ENCODE peak calls at places on chromosomes 13 and 19, in seven cellular contexts. One of them, this sample, is unnamed.

GRCh38 chr13:46983881-46984280 is 87.0 kb upstream of the HTR2A start:
- DNase-seq in heart right ventricle: no peak
- DNase-seq in psoas muscle: no peak
- DNase-seq in WTC11: no peak
- DNase-seq in neural crest cell: no peak
- DNase-seq in pancreas: no peak
- DNase-seq in body of pancreas: no peak
- DNase-seq in this sample: no peak

GRCh38 chr19:54473983-54474382 is 887 bp upstream of the CDC42EP5 start:
- DNase-seq in heart right ventricle: no peak
- DNase-seq in psoas muscle: no peak
- DNase-seq in WTC11: no peak
- DNase-seq in neural crest cell: no peak
- DNase-seq in pancreas: no peak
- DNase-seq in body of pancreas: no peak
- DNase-seq in this sample: peak

GRCh38 chr13:22081430-22081829 is 410.6 kb downstream of the FGF9 start:
- DNase-seq in heart right ventricle: no peak
- DNase-seq in psoas muscle: no peak
- DNase-seq in WTC11: no peak
- DNase-seq in neural crest cell: no peak
- DNase-seq in pancreas: no peak
- DNase-seq in body of pancreas: no peak
- DNase-seq in this sample: no peak

GRCh38 chr13:34070006-34070405 is 252.1 kb downstream of the RFC3 start:
- DNase-seq in heart right ventricle: no peak
- DNase-seq in psoas muscle: no peak
- DNase-seq in WTC11: no peak
- DNase-seq in neural crest cell: no peak
- DNase-seq in pancreas: no peak
- DNase-seq in body of pancreas: no peak
- DNase-seq in this sample: no peak

GRCh38 chr19:37966211-37967072 is 59.4 kb downstream of the SIPA1L3 start:
- DNase-seq in heart right ventricle: no peak
- DNase-seq in psoas muscle: no peak
- DNase-seq in WTC11: no peak
- DNase-seq in neural crest cell: no peak
- DNase-seq in pancreas: peak
- DNase-seq in body of pancreas: no peak
- DNase-seq in this sample: peak

GRCh38 chr13:26967119-26968038 is 204.2 kb downstream of the USP12 start:
- DNase-seq in heart right ventricle: peak
- DNase-seq in psoas muscle: no peak
- DNase-seq in WTC11: no peak
- DNase-seq in neural crest cell: no peak
- DNase-seq in pancreas: no peak
- DNase-seq in body of pancreas: peak
- DNase-seq in this sample: no peak

GRCh38 chr19:53012006-53012405 is 1.7 kb upstream of the ERVV-1 start:
- DNase-seq in heart right ventricle: no peak
- DNase-seq in psoas muscle: no peak
- DNase-seq in WTC11: no peak
- DNase-seq in neural crest cell: no peak
- DNase-seq in pancreas: no peak
- DNase-seq in body of pancreas: no peak
- DNase-seq in this sample: no peak

GRCh38 chr19:37654525-37654832 is 786 bp downstream of the ZFP30 start:
- DNase-seq in heart right ventricle: no peak
- DNase-seq in psoas muscle: no peak
- DNase-seq in WTC11: no peak
- DNase-seq in neural crest cell: no peak
- DNase-seq in pancreas: no peak
- DNase-seq in body of pancreas: no peak
- DNase-seq in this sample: no peak

GRCh38 chr19:54481326-54481930 is 8.3 kb upstream of the CDC42EP5 start:
- DNase-seq in heart right ventricle: peak
- DNase-seq in psoas muscle: no peak
- DNase-seq in WTC11: peak
- DNase-seq in neural crest cell: peak
- DNase-seq in pancreas: no peak
- DNase-seq in body of pancreas: no peak
- DNase-seq in this sample: peak

GRCh38 chr13:19818223-19818842 is 35.6 kb upstream of the PSPC1 start:
- DNase-seq in heart right ventricle: no peak
- DNase-seq in psoas muscle: peak
- DNase-seq in WTC11: peak
- DNase-seq in neural crest cell: peak
- DNase-seq in pancreas: peak
- DNase-seq in body of pancreas: peak
- DNase-seq in this sample: peak

GRCh38 chr19:50362030-50362412 is 3.4 kb downstream of the NAPSA start:
- DNase-seq in heart right ventricle: no peak
- DNase-seq in psoas muscle: no peak
- DNase-seq in WTC11: no peak
- DNase-seq in neural crest cell: no peak
- DNase-seq in pancreas: no peak
- DNase-seq in body of pancreas: no peak
- DNase-seq in this sample: peak

GRCh38 chr19:49120325-49120683 is 960 bp downstream of the PPFIA3 start:
- DNase-seq in heart right ventricle: no peak
- DNase-seq in psoas muscle: no peak
- DNase-seq in WTC11: no peak
- DNase-seq in neural crest cell: no peak
- DNase-seq in pancreas: no peak
- DNase-seq in body of pancreas: no peak
- DNase-seq in this sample: no peak

GRCh38 chr13:29362849-29363604 is 232.5 kb downstream of the SLC7A1 start:
- DNase-seq in heart right ventricle: peak
- DNase-seq in psoas muscle: no peak
- DNase-seq in WTC11: peak
- DNase-seq in neural crest cell: peak
- DNase-seq in pancreas: no peak
- DNase-seq in body of pancreas: peak
- DNase-seq in this sample: no peak

GRCh38 chr19:8610041-8610927 is at the start of gene ADAMTS10:
- DNase-seq in heart right ventricle: no peak
- DNase-seq in psoas muscle: peak
- DNase-seq in WTC11: peak
- DNase-seq in neural crest cell: peak
- DNase-seq in pancreas: no peak
- DNase-seq in body of pancreas: no peak
- DNase-seq in this sample: no peak

GRCh38 chr19:54231077-54231931 is 8.5 kb upstream of the LILRB3 start:
- DNase-seq in heart right ventricle: peak
- DNase-seq in psoas muscle: peak
- DNase-seq in WTC11: peak
- DNase-seq in neural crest cell: peak
- DNase-seq in pancreas: peak
- DNase-seq in body of pancreas: peak
- DNase-seq in this sample: peak

GRCh38 chr13:26483546-26483945 is 73.9 kb upstream of the WASF3 start:
- DNase-seq in heart right ventricle: no peak
- DNase-seq in psoas muscle: no peak
- DNase-seq in WTC11: no peak
- DNase-seq in neural crest cell: no peak
- DNase-seq in pancreas: no peak
- DNase-seq in body of pancreas: no peak
- DNase-seq in this sample: no peak

GRCh38 chr19:38078302-38078930 is 145.6 kb downstream of the DPF1 start:
- DNase-seq in heart right ventricle: no peak
- DNase-seq in psoas muscle: no peak
- DNase-seq in WTC11: no peak
- DNase-seq in neural crest cell: no peak
- DNase-seq in pancreas: no peak
- DNase-seq in body of pancreas: no peak
- DNase-seq in this sample: no peak

GRCh38 chr19:18940791-18941627 is at the start of gene HOMER3:
- DNase-seq in heart right ventricle: peak
- DNase-seq in psoas muscle: peak
- DNase-seq in WTC11: peak
- DNase-seq in neural crest cell: peak
- DNase-seq in pancreas: peak
- DNase-seq in body of pancreas: peak
- DNase-seq in this sample: no peak

GRCh38 chr19:18529782-18530181 is 7.9 kb upstream of the ELL start:
- DNase-seq in heart right ventricle: no peak
- DNase-seq in psoas muscle: no peak
- DNase-seq in WTC11: no peak
- DNase-seq in neural crest cell: no peak
- DNase-seq in pancreas: no peak
- DNase-seq in body of pancreas: no peak
- DNase-seq in this sample: no peak

GRCh38 chr13:36418022-36418805 is 14.1 kb upstream of the CCNA1 start:
- DNase-seq in heart right ventricle: no peak
- DNase-seq in psoas muscle: no peak
- DNase-seq in WTC11: no peak
- DNase-seq in neural crest cell: no peak
- DNase-seq in pancreas: no peak
- DNase-seq in body of pancreas: peak
- DNase-seq in this sample: no peak

GRCh38 chr13:51895906-51896888 is 34.4 kb downstream of the CCDC70 start:
- DNase-seq in heart right ventricle: peak
- DNase-seq in psoas muscle: no peak
- DNase-seq in WTC11: peak
- DNase-seq in neural crest cell: peak
- DNase-seq in pancreas: peak
- DNase-seq in body of pancreas: peak
- DNase-seq in this sample: no peak

GRCh38 chr13:50892162-50892944 is 17.2 kb upstream of the RNASEH2B start:
- DNase-seq in heart right ventricle: no peak
- DNase-seq in psoas muscle: no peak
- DNase-seq in WTC11: no peak
- DNase-seq in neural crest cell: no peak
- DNase-seq in pancreas: no peak
- DNase-seq in body of pancreas: no peak
- DNase-seq in this sample: no peak

GRCh38 chr13:78722700-78723099 is 63.7 kb upstream of the OBI1 start:
- DNase-seq in heart right ventricle: no peak
- DNase-seq in psoas muscle: no peak
- DNase-seq in WTC11: no peak
- DNase-seq in neural crest cell: no peak
- DNase-seq in pancreas: no peak
- DNase-seq in body of pancreas: no peak
- DNase-seq in this sample: no peak

GRCh38 chr19:47766359-47766620 is 12.2 kb upstream of the SELENOW start:
- DNase-seq in heart right ventricle: no peak
- DNase-seq in psoas muscle: no peak
- DNase-seq in WTC11: no peak
- DNase-seq in neural crest cell: no peak
- DNase-seq in pancreas: no peak
- DNase-seq in body of pancreas: no peak
- DNase-seq in this sample: no peak

GRCh38 chr19:7833225-7834156 is 3.5 kb downstream of the EVI5L start:
- DNase-seq in heart right ventricle: peak
- DNase-seq in psoas muscle: peak
- DNase-seq in WTC11: no peak
- DNase-seq in neural crest cell: no peak
- DNase-seq in pancreas: no peak
- DNase-seq in body of pancreas: peak
- DNase-seq in this sample: no peak

GRCh38 chr13:45511310-45512147 is 46.8 kb downstream of the COG3 start:
- DNase-seq in heart right ventricle: peak
- DNase-seq in psoas muscle: no peak
- DNase-seq in WTC11: no peak
- DNase-seq in neural crest cell: peak
- DNase-seq in pancreas: no peak
- DNase-seq in body of pancreas: peak
- DNase-seq in this sample: no peak

GRCh38 chr19:13043285-13043684 is 48.0 kb downstream of the NFIX start:
- DNase-seq in heart right ventricle: no peak
- DNase-seq in psoas muscle: no peak
- DNase-seq in WTC11: no peak
- DNase-seq in neural crest cell: no peak
- DNase-seq in pancreas: no peak
- DNase-seq in body of pancreas: peak
- DNase-seq in this sample: no peak

GRCh38 chr19:5230730-5231555 is 109.7 kb downstream of the PTPRS start:
- DNase-seq in heart right ventricle: no peak
- DNase-seq in psoas muscle: no peak
- DNase-seq in WTC11: no peak
- DNase-seq in neural crest cell: no peak
- DNase-seq in pancreas: no peak
- DNase-seq in body of pancreas: no peak
- DNase-seq in this sample: no peak
- TF ChIP-seq CTCF in heart right ventricle: no peak
- TF ChIP-seq CTCF in psoas muscle: no peak
- TF ChIP-seq CTCF in WTC11: no peak
- TF ChIP-seq CTCF in neural crest cell: no peak
- TF ChIP-seq CTCF in pancreas: no peak
- TF ChIP-seq CTCF in body of pancreas: no peak
- TF ChIP-seq CTCF in this sample: no peak

DNA sequence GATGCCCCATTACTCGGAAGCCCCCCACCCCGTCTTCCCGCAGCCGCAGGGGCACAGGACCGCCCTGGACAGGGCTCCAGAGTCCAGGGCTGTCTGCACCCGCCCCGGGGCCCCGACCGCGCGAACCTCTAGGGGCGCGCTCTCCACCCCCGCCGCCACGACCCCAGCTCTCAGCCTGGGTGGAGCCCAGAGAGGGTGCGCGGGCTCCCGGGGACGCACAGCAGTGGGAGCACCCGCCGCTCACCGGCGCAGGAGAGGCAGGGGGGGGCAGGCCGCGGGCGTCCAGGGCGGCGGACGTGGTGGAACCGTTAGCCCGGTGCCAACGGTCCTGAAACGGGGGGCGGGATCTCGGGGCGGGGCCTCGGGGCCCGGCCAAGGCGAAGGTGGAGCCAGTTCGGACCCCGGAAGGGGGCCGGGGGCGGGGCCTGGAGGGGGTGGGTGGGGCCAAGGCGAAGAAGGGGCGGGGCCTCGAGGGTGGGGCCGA is at the start of gene ATP8B3:
- DNase-seq in heart right ventricle: no peak
- DNase-seq in psoas muscle: no peak
- DNase-seq in WTC11: no peak
- DNase-seq in neural crest cell: no peak
- DNase-seq in pancreas: peak
- DNase-seq in body of pancreas: no peak
- DNase-seq in this sample: no peak
- TF ChIP-seq CTCF in heart right ventricle: no peak
- TF ChIP-seq CTCF in psoas muscle: no peak
- TF ChIP-seq CTCF in WTC11: no peak
- TF ChIP-seq CTCF in neural crest cell: peak
- TF ChIP-seq CTCF in pancreas: no peak
- TF ChIP-seq CTCF in body of pancreas: no peak
- TF ChIP-seq CTCF in this sample: peak

GRCh38 chr19:14053032-14053431 is 8.8 kb downstream of the PALM3 start:
- DNase-seq in heart right ventricle: no peak
- DNase-seq in psoas muscle: no peak
- DNase-seq in WTC11: no peak
- DNase-seq in neural crest cell: no peak
- DNase-seq in pancreas: no peak
- DNase-seq in body of pancreas: no peak
- DNase-seq in this sample: no peak
- TF ChIP-seq CTCF in heart right ventricle: no peak
- TF ChIP-seq CTCF in psoas muscle: no peak
- TF ChIP-seq CTCF in WTC11: no peak
- TF ChIP-seq CTCF in neural crest cell: no peak
- TF ChIP-seq CTCF in pancreas: no peak
- TF ChIP-seq CTCF in body of pancreas: no peak
- TF ChIP-seq CTCF in this sample: no peak

GRCh38 chr19:10565567-10566407 is at the start of gene KRI1:
- DNase-seq in heart right ventricle: peak
- DNase-seq in psoas muscle: peak
- DNase-seq in WTC11: peak
- DNase-seq in neural crest cell: peak
- DNase-seq in pancreas: peak
- DNase-seq in body of pancreas: peak
- DNase-seq in this sample: peak
- TF ChIP-seq CTCF in heart right ventricle: peak
- TF ChIP-seq CTCF in psoas muscle: peak
- TF ChIP-seq CTCF in WTC11: no peak
- TF ChIP-seq CTCF in neural crest cell: peak
- TF ChIP-seq CTCF in pancreas: peak
- TF ChIP-seq CTCF in body of pancreas: peak
- TF ChIP-seq CTCF in this sample: peak